ENCODE peak calls at places on chromosomes 5 and 9, in seven cellular contexts. One of them, this sample, is unnamed.

GRCh38 chr9:30796806-30797205 is 1587.6 kb upstream of the ACO1 start:
- DNase-seq in AG04449: no peak
- DNase-seq in HFFc6: no peak
- DNase-seq in tibial nerve: no peak
- DNase-seq in H9: no peak
- DNase-seq in foreskin fibroblast: no peak
- DNase-seq in ovary: no peak
- DNase-seq in this sample: no peak

GRCh38 chr5:139461176-139461575 is 1.4 kb downstream of the ECSCR start:
- DNase-seq in AG04449: no peak
- DNase-seq in HFFc6: no peak
- DNase-seq in tibial nerve: no peak
- DNase-seq in H9: no peak
- DNase-seq in foreskin fibroblast: no peak
- DNase-seq in ovary: no peak
- DNase-seq in this sample: no peak

GRCh38 chr5:111461261-111461671 is 51.1 kb downstream of the STARD4 start:
- DNase-seq in AG04449: no peak
- DNase-seq in HFFc6: peak
- DNase-seq in tibial nerve: no peak
- DNase-seq in H9: peak
- DNase-seq in foreskin fibroblast: peak
- DNase-seq in ovary: no peak
- DNase-seq in this sample: no peak

GRCh38 chr5:43997647-43998251 is 391.5 kb downstream of the FGF10 start:
- DNase-seq in AG04449: no peak
- DNase-seq in HFFc6: no peak
- DNase-seq in tibial nerve: no peak
- DNase-seq in H9: no peak
- DNase-seq in foreskin fibroblast: peak
- DNase-seq in ovary: no peak
- DNase-seq in this sample: no peak

GRCh38 chr5:110768138-110768845 is 29.5 kb downstream of the SLC25A46 start:
- DNase-seq in AG04449: no peak
- DNase-seq in HFFc6: no peak
- DNase-seq in tibial nerve: no peak
- DNase-seq in H9: no peak
- DNase-seq in foreskin fibroblast: peak
- DNase-seq in ovary: no peak
- DNase-seq in this sample: no peak

GRCh38 chr9:77598510-77598909 is 49.6 kb downstream of the GNA14 start:
- DNase-seq in AG04449: no peak
- DNase-seq in HFFc6: no peak
- DNase-seq in tibial nerve: no peak
- DNase-seq in H9: no peak
- DNase-seq in foreskin fibroblast: peak
- DNase-seq in ovary: peak
- DNase-seq in this sample: no peak

GRCh38 chr5:107253246-107253645 is 417.5 kb downstream of the EFNA5 start:
- DNase-seq in AG04449: no peak
- DNase-seq in HFFc6: no peak
- DNase-seq in tibial nerve: no peak
- DNase-seq in H9: no peak
- DNase-seq in foreskin fibroblast: peak
- DNase-seq in ovary: no peak
- DNase-seq in this sample: no peak

GRCh38 chr9:35737143-35737542 is 4.7 kb downstream of the CREB3 start:
- DNase-seq in AG04449: no peak
- DNase-seq in HFFc6: no peak
- DNase-seq in tibial nerve: no peak
- DNase-seq in H9: no peak
- DNase-seq in foreskin fibroblast: no peak
- DNase-seq in ovary: no peak
- DNase-seq in this sample: no peak

GRCh38 chr5:76175051-76175666 is 92.0 kb downstream of the SV2C start:
- DNase-seq in AG04449: peak
- DNase-seq in HFFc6: peak
- DNase-seq in tibial nerve: peak
- DNase-seq in H9: peak
- DNase-seq in foreskin fibroblast: peak
- DNase-seq in ovary: peak
- DNase-seq in this sample: peak

GRCh38 chr9:135448570-135449180 is 30.9 kb upstream of the PPP1R26 start:
- DNase-seq in AG04449: no peak
- DNase-seq in HFFc6: no peak
- DNase-seq in tibial nerve: no peak
- DNase-seq in H9: no peak
- DNase-seq in foreskin fibroblast: peak
- DNase-seq in ovary: no peak
- DNase-seq in this sample: no peak

GRCh38 chr9:135443811-135444470 is 35.6 kb upstream of the PPP1R26 start:
- DNase-seq in AG04449: no peak
- DNase-seq in HFFc6: no peak
- DNase-seq in tibial nerve: no peak
- DNase-seq in H9: no peak
- DNase-seq in foreskin fibroblast: no peak
- DNase-seq in ovary: no peak
- DNase-seq in this sample: no peak

GRCh38 chr9:135450956-135451355 is 28.6 kb upstream of the PPP1R26 start:
- DNase-seq in AG04449: no peak
- DNase-seq in HFFc6: no peak
- DNase-seq in tibial nerve: no peak
- DNase-seq in H9: no peak
- DNase-seq in foreskin fibroblast: no peak
- DNase-seq in ovary: no peak
- DNase-seq in this sample: no peak

DNA sequence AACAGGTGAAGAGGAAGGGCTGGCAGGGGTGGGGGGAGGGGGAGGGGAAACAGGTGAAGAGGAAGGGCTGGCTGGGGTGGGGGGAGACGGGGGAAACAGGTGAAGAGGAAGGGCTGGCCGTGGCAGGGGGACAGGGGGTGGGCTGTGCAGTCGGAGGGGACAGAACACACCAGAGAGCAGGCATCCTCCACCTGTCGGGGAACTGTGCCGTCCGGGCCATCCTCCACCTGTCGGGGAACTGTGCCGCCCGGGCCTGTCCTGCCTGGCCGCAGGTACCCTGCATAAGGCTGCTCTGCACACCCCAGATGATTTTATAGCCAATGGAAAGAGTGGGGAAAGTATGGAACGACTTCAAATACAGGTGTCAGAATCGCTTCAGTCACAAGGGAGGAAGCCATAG is 32.5 kb upstream of the PPP1R26 start:
- DNase-seq in AG04449: no peak
- DNase-seq in HFFc6: no peak
- DNase-seq in tibial nerve: no peak
- DNase-seq in H9: no peak
- DNase-seq in foreskin fibroblast: no peak
- DNase-seq in ovary: no peak
- DNase-seq in this sample: no peak
- TF ChIP-seq CTCF in AG04449: no peak
- TF ChIP-seq CTCF in HFFc6: no peak
- TF ChIP-seq CTCF in tibial nerve: no peak
- TF ChIP-seq CTCF in H9: no peak
- TF ChIP-seq CTCF in foreskin fibroblast: no peak
- TF ChIP-seq CTCF in ovary: no peak
- TF ChIP-seq CTCF in this sample: no peak

GRCh38 chr9:128204858-128205257 is 1.7 kb downstream of the DNM1 start:
- DNase-seq in AG04449: no peak
- DNase-seq in HFFc6: no peak
- DNase-seq in tibial nerve: no peak
- DNase-seq in H9: no peak
- DNase-seq in foreskin fibroblast: no peak
- DNase-seq in ovary: no peak
- DNase-seq in this sample: no peak

GRCh38 chr9:128203842-128204551 is 818 bp downstream of the DNM1 start:
- DNase-seq in AG04449: no peak
- DNase-seq in HFFc6: peak
- DNase-seq in tibial nerve: no peak
- DNase-seq in H9: peak
- DNase-seq in foreskin fibroblast: peak
- DNase-seq in ovary: no peak
- DNase-seq in this sample: peak

GRCh38 chr9:128202648-128203023 is 543 bp upstream of the DNM1 start:
- DNase-seq in AG04449: no peak
- DNase-seq in HFFc6: no peak
- DNase-seq in tibial nerve: no peak
- DNase-seq in H9: no peak
- DNase-seq in foreskin fibroblast: no peak
- DNase-seq in ovary: no peak
- DNase-seq in this sample: no peak

GRCh38 chr9:128203024-128203841 is at the start of gene DNM1:
- DNase-seq in AG04449: no peak
- DNase-seq in HFFc6: peak
- DNase-seq in tibial nerve: no peak
- DNase-seq in H9: peak
- DNase-seq in foreskin fibroblast: peak
- DNase-seq in ovary: peak
- DNase-seq in this sample: peak

DNA sequence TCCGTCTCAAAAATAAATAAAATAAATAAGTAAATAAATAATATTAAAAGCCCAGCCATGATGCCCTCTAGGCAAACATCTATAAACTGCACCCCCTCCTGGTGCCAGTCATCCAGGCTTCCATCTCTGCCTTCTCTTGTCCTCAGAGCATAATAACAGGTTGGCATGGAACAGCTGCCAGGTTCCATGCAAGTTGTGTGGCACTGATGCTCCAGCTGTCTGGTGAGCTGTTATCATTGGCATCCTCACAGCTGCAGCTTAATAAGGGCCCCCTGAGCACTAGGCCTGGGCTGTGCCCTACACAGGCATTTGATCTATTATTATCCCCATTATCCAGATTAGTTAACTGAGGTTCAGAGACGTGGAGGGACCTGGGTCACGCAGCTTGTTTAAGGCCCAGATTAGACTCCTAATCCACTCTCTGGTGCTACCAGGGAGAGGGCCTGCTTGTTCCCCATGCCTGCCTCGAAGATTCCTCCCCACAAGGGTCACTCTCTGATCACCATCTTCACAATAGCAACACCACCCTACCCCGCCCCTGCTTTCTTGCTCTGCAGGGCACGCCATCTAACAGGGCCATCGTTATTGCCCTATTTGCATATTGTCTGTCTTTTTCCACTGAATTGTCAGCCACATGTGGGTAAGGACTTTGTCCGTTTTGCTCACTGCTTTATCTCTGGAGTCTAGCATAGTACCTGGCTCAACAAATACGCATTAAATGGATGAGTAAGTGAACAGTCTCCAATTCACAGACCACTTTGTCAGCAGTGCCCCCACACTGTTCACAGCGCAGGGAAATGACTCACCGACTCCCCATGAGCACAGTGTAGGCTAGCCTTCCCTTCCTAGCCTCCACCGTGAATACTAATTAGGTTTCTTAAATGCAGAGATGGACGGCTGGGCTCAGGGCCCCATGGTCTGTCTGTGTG is 1.5 kb upstream of the DNM1 start:
- DNase-seq in AG04449: no peak
- DNase-seq in HFFc6: no peak
- DNase-seq in tibial nerve: no peak
- DNase-seq in H9: no peak
- DNase-seq in foreskin fibroblast: no peak
- DNase-seq in ovary: no peak
- DNase-seq in this sample: no peak
- TF ChIP-seq CTCF in AG04449: no peak
- TF ChIP-seq CTCF in HFFc6: no peak
- TF ChIP-seq CTCF in tibial nerve: no peak
- TF ChIP-seq CTCF in H9: no peak
- TF ChIP-seq CTCF in foreskin fibroblast: no peak
- TF ChIP-seq CTCF in ovary: no peak
- TF ChIP-seq CTCF in this sample: no peak

DNA sequence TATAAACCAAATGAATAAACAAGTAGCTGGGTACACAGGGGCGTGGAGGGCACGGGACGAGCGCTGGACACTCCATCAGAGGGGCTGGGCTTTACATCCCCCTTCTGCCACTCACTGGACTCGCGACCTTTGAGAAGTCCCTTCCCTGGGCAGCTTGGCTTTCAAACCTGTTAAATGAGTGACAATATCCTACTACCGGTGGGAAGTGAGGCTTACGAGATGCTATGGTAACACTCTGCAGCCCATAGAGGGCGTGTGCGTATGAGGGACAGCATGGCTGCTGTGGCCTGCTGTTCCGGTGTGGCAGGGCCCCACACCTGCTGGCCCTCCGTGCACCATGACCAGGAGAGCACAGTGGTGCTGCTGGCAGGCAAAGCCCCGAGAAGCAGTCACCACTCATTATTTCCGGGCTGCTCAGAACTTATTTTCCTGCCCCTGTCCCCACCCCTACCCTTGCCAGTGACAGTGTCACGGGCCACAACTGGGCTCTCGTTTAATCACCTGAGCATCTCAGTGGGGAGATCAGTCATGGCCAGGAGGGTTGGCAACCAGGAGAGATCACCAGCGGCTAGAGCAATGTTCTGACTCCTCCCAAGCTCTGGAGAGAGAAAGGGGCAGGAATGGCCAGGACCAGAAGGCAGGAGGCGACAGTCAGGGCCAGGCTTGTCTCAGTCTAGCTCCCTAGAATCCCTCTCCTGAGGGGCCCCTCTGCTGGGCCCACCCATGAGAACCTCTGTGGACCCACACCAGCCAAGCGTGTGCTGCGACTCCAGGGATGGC is 10.5 kb downstream of the CLTB start:
- DNase-seq in AG04449: no peak
- DNase-seq in HFFc6: no peak
- DNase-seq in tibial nerve: no peak
- DNase-seq in H9: peak
- DNase-seq in foreskin fibroblast: no peak
- DNase-seq in ovary: no peak
- DNase-seq in this sample: no peak
- TF ChIP-seq CTCF in AG04449: no peak
- TF ChIP-seq CTCF in HFFc6: peak
- TF ChIP-seq CTCF in tibial nerve: no peak
- TF ChIP-seq CTCF in H9: peak
- TF ChIP-seq CTCF in foreskin fibroblast: no peak
- TF ChIP-seq CTCF in ovary: no peak
- TF ChIP-seq CTCF in this sample: no peak

GRCh38 chr9:135565141-135565628 is 3.6 kb downstream of the PAEP start:
- DNase-seq in AG04449: no peak
- DNase-seq in HFFc6: no peak
- DNase-seq in tibial nerve: no peak
- DNase-seq in H9: no peak
- DNase-seq in foreskin fibroblast: no peak
- DNase-seq in ovary: no peak
- DNase-seq in this sample: no peak
- TF ChIP-seq CTCF in AG04449: no peak
- TF ChIP-seq CTCF in HFFc6: no peak
- TF ChIP-seq CTCF in tibial nerve: no peak
- TF ChIP-seq CTCF in H9: no peak
- TF ChIP-seq CTCF in foreskin fibroblast: no peak
- TF ChIP-seq CTCF in ovary: no peak
- TF ChIP-seq CTCF in this sample: no peak

GRCh38 chr5:103037673-103038455 is 82.1 kb downstream of the GIN1 start:
- DNase-seq in AG04449: no peak
- DNase-seq in HFFc6: no peak
- DNase-seq in tibial nerve: no peak
- DNase-seq in H9: no peak
- DNase-seq in foreskin fibroblast: peak
- DNase-seq in ovary: no peak
- DNase-seq in this sample: no peak

GRCh38 chr5:103036601-103037000 is 83.3 kb downstream of the GIN1 start:
- DNase-seq in AG04449: no peak
- DNase-seq in HFFc6: no peak
- DNase-seq in tibial nerve: no peak
- DNase-seq in H9: no peak
- DNase-seq in foreskin fibroblast: peak
- DNase-seq in ovary: no peak
- DNase-seq in this sample: no peak

GRCh38 chr5:103035701-103036100 is 84.2 kb downstream of the GIN1 start:
- DNase-seq in AG04449: no peak
- DNase-seq in HFFc6: no peak
- DNase-seq in tibial nerve: no peak
- DNase-seq in H9: no peak
- DNase-seq in foreskin fibroblast: peak
- DNase-seq in ovary: no peak
- DNase-seq in this sample: no peak

GRCh38 chr5:103041071-103041676 is 78.8 kb downstream of the GIN1 start:
- DNase-seq in AG04449: no peak
- DNase-seq in HFFc6: peak
- DNase-seq in tibial nerve: no peak
- DNase-seq in H9: no peak
- DNase-seq in foreskin fibroblast: peak
- DNase-seq in ovary: no peak
- DNase-seq in this sample: peak
- TF ChIP-seq CTCF in AG04449: peak
- TF ChIP-seq CTCF in HFFc6: peak
- TF ChIP-seq CTCF in tibial nerve: peak
- TF ChIP-seq CTCF in H9: peak
- TF ChIP-seq CTCF in foreskin fibroblast: peak
- TF ChIP-seq CTCF in ovary: peak
- TF ChIP-seq CTCF in this sample: no peak

This sample was measured in GM20000.